ENCODE peak calls at places on chromosomes 5 and 9, in four cellular contexts. One of them, this sample, is unnamed.

GRCh38 chr9:124594215-124594614 is 87.0 kb upstream of the NR5A1 start:
- DNase-seq in cardiac fibroblast: no peak
- DNase-seq in HepG2: no peak
- DNase-seq in cardiac muscle cell: peak; percentile 15
- DNase-seq in this sample: no peak

GRCh38 chr9:72211047-72211446 is 61.8 kb downstream of the GDA start:
- DNase-seq in cardiac muscle cell: no peak
- DNase-seq in HepG2: no peak
- DNase-seq in cardiac fibroblast: no peak
- DNase-seq in this sample: no peak

GRCh38 chr5:65811895-65812294 is 89.9 kb downstream of the NLN start:
- DNase-seq in cardiac fibroblast: no peak
- DNase-seq in HepG2: no peak
- DNase-seq in cardiac muscle cell: no peak
- DNase-seq in this sample: no peak

GRCh38 chr9:134222018-134222573 is 57.7 kb upstream of the RNU6ATAC start:
- DNase-seq in HepG2: no peak
- DNase-seq in cardiac fibroblast: no peak
- DNase-seq in cardiac muscle cell: no peak
- DNase-seq in this sample: no peak

GRCh38 chr5:113524927-113525326 is 11.4 kb downstream of the YTHDC2 start:
- DNase-seq in HepG2: no peak
- DNase-seq in cardiac muscle cell: no peak
- DNase-seq in cardiac fibroblast: no peak
- DNase-seq in this sample: no peak

GRCh38 chr5:173123416-173123815 is 20.9 kb upstream of the BNIP1 start:
- DNase-seq in HepG2: peak; percentile 54
- DNase-seq in cardiac fibroblast: peak; percentile 40
- DNase-seq in cardiac muscle cell: peak; percentile 86
- DNase-seq in this sample: no peak

GRCh38 chr9:38108326-38108725 is 39.3 kb upstream of the SHB start:
- DNase-seq in cardiac muscle cell: no peak
- DNase-seq in cardiac fibroblast: no peak
- DNase-seq in HepG2: no peak
- DNase-seq in this sample: no peak

GRCh38 chr9:96604005-96604320 is 15.7 kb downstream of the CDC14B start:
- DNase-seq in HepG2: no peak
- DNase-seq in cardiac fibroblast: no peak
- DNase-seq in cardiac muscle cell: no peak
- DNase-seq in this sample: no peak

GRCh38 chr5:11903614-11904269 is 504 bp downstream of the CTNND2 start:
- DNase-seq in cardiac muscle cell: peak; percentile 3
- DNase-seq in cardiac fibroblast: peak; percentile 1
- DNase-seq in HepG2: no peak
- DNase-seq in this sample: peak; percentile 69

GRCh38 chr5:163914911-163915310 is 409.5 kb downstream of the MAT2B start:
- DNase-seq in HepG2: no peak
- DNase-seq in cardiac muscle cell: no peak
- DNase-seq in cardiac fibroblast: no peak
- DNase-seq in this sample: no peak

GRCh38 chr5:32814141-32814540 is 103.0 kb downstream of the NPR3 start:
- DNase-seq in HepG2: no peak
- DNase-seq in cardiac muscle cell: no peak
- DNase-seq in cardiac fibroblast: peak; percentile 29
- DNase-seq in this sample: no peak

GRCh38 chr9:89590415-89590814 is 14.4 kb upstream of the GADD45G start:
- DNase-seq in cardiac fibroblast: no peak
- DNase-seq in cardiac muscle cell: no peak
- DNase-seq in HepG2: no peak
- DNase-seq in this sample: no peak

GRCh38 chr5:109322694-109323093 is 87.1 kb downstream of the PJA2 start:
- DNase-seq in HepG2: no peak
- DNase-seq in cardiac muscle cell: no peak
- DNase-seq in cardiac fibroblast: no peak
- DNase-seq in this sample: no peak

GRCh38 chr5:96855041-96855872 is 21.0 kb upstream of the ERAP2 start:
- DNase-seq in cardiac fibroblast: peak; percentile 48
- DNase-seq in cardiac muscle cell: peak; percentile 88
- DNase-seq in HepG2: no peak
- DNase-seq in this sample: no peak

GRCh38 chr9:28808042-28808441 is 1234.8 kb upstream of the C9orf72 start:
- DNase-seq in HepG2: no peak
- DNase-seq in cardiac muscle cell: peak; percentile 38
- DNase-seq in cardiac fibroblast: peak; percentile 75
- DNase-seq in this sample: no peak

GRCh38 chr5:148090200-148090599 is 26.4 kb downstream of the SPINK5 start:
- DNase-seq in cardiac muscle cell: no peak
- DNase-seq in cardiac fibroblast: no peak
- DNase-seq in HepG2: no peak
- DNase-seq in this sample: no peak

GRCh38 chr5:16886793-16887345 is 49.2 kb downstream of the MYO10 start:
- DNase-seq in HepG2: no peak
- DNase-seq in cardiac muscle cell: no peak
- DNase-seq in cardiac fibroblast: no peak
- DNase-seq in this sample: no peak

GRCh38 chr5:27472875-27473274 is 434.5 kb upstream of the CDH9 start:
- DNase-seq in HepG2: peak; percentile 33
- DNase-seq in cardiac muscle cell: no peak
- DNase-seq in cardiac fibroblast: no peak
- DNase-seq in this sample: no peak

GRCh38 chr5:181052928-181053759 is 13.1 kb downstream of the BTNL9 start:
- DNase-seq in cardiac fibroblast: no peak
- DNase-seq in HepG2: no peak
- DNase-seq in cardiac muscle cell: peak; percentile 8
- DNase-seq in this sample: no peak

GRCh38 chr9:13443380-13444271 is 164.1 kb upstream of the MPDZ start:
- DNase-seq in cardiac muscle cell: no peak
- DNase-seq in cardiac fibroblast: no peak
- DNase-seq in HepG2: no peak
- DNase-seq in this sample: no peak

DNA sequence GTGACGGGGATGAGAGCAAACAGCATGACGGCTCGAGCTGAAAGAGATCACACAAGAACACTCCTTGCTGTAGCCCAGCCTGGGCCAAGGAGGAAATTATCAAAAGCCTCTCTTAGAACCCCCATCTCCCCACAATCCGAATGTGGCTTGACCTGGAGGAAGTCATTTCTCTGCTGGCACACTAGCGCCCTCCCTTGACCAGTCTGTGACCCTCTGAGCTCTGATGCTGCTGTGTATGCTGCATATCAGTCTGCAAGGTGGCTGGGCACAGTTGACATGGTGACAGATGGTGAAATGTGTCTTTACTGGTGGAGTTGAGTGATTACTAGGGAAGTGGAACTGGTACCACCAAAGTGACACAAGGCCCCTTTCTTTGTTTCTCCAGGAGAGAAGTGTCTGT is 3.3 kb downstream of the SLC46A2 start:
- DNase-seq in cardiac fibroblast: no peak
- DNase-seq in cardiac muscle cell: no peak
- DNase-seq in HepG2: peak; percentile 12
- DNase-seq in this sample: no peak
- TF ChIP-seq CTCF in cardiac fibroblast: peak; percentile 22
- TF ChIP-seq CTCF in cardiac muscle cell: peak; percentile 28
- TF ChIP-seq CTCF in HepG2: peak; percentile 58
- TF ChIP-seq CTCF in this sample: peak; percentile 26

DNA sequence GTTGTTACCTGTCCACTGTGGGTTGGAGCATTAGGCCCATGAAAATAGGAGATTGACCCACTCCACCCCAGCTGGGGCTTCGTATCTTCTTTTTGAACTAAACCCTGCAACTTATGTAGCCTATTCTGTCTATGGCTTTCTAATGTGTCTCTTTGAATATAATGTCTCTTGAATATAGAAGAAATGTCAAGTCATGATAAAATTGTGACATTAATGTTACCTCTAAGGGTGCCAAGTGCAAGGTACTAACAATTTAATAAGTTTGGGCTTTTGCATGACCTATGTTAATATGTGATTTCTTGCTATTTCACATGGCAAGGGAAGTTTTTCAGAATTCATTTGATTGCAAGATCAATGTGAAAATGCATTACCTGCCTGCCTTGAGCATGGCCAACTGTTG is 40.4 kb upstream of the PUM3 start:
- DNase-seq in cardiac muscle cell: no peak
- DNase-seq in cardiac fibroblast: no peak
- DNase-seq in HepG2: no peak
- DNase-seq in this sample: no peak
- TF ChIP-seq CTCF in cardiac muscle cell: no peak
- TF ChIP-seq CTCF in cardiac fibroblast: no peak
- TF ChIP-seq CTCF in HepG2: no peak
- TF ChIP-seq CTCF in this sample: no peak

GRCh38 chr5:150283904-150284303 is 5.7 kb downstream of the CAMK2A start:
- DNase-seq in cardiac fibroblast: no peak
- DNase-seq in cardiac muscle cell: no peak
- DNase-seq in HepG2: no peak
- DNase-seq in this sample: no peak

GRCh38 chr5:150288361-150288760 is 1.2 kb downstream of the CAMK2A start:
- DNase-seq in cardiac muscle cell: no peak
- DNase-seq in cardiac fibroblast: no peak
- DNase-seq in HepG2: no peak
- DNase-seq in this sample: no peak

GRCh38 chr5:150284311-150284710 is 5.3 kb downstream of the CAMK2A start:
- DNase-seq in cardiac muscle cell: no peak
- DNase-seq in HepG2: no peak
- DNase-seq in cardiac fibroblast: no peak
- DNase-seq in this sample: no peak

GRCh38 chr5:150285114-150285513 is 4.5 kb downstream of the CAMK2A start:
- DNase-seq in cardiac muscle cell: no peak
- DNase-seq in cardiac fibroblast: peak; percentile 39
- DNase-seq in HepG2: no peak
- DNase-seq in this sample: no peak

GRCh38 chr5:150286820-150287219 is 2.8 kb downstream of the CAMK2A start:
- DNase-seq in cardiac fibroblast: no peak
- DNase-seq in HepG2: peak; percentile 73
- DNase-seq in cardiac muscle cell: no peak
- DNase-seq in this sample: no peak
- TF ChIP-seq CTCF in cardiac fibroblast: peak; percentile 11
- TF ChIP-seq CTCF in HepG2: peak; percentile 72
- TF ChIP-seq CTCF in cardiac muscle cell: peak; percentile 22
- TF ChIP-seq CTCF in this sample: peak; percentile 67

GRCh38 chr9:106733828-106734227 is 129.1 kb upstream of the ZNF462 start:
- DNase-seq in HepG2: no peak
- DNase-seq in cardiac fibroblast: no peak
- DNase-seq in cardiac muscle cell: no peak
- DNase-seq in this sample: no peak
- TF ChIP-seq CTCF in HepG2: no peak
- TF ChIP-seq CTCF in cardiac fibroblast: no peak
- TF ChIP-seq CTCF in cardiac muscle cell: no peak
- TF ChIP-seq CTCF in this sample: no peak

This sample was measured in progenitor cell of endocrine pancreas.